ENCODE peak calls at places on chromosomes 3 and 15, in seven cellular contexts. F, A, X, N, Z, U and R are unnamed samples. For H3K4me1, the result is how much of the 10 kb centered on the place peaks cover.

GRCh38 chr3:122748347-122748746 is 45.3 kb downstream of the HSPBAP1 start:
- DNase-seq in F (no peak), A (no peak), X (no peak), N (no peak), Z (no peak), U (no peak), R (no peak)

GRCh38 chr3:197302696-197303341 is 4.4 kb upstream of the DLG1 start:
- DNase-seq in F (no peak), A (no peak), X (no peak), N (no peak), Z (no peak), U (no peak), R (no peak)

GRCh38 chr3:30632065-30632464 is 25.7 kb downstream of the TGFBR2 start:
- DNase-seq in F (no peak), A (no peak), X (no peak), N (no peak), Z (no peak), U (no peak), R (no peak)

GRCh38 chr15:28902856-28903255 is 17.1 kb downstream of the APBA2 start:
- DNase-seq in F (no peak), A (no peak), X (no peak), N (peak), Z (no peak), U (no peak), R (no peak)

GRCh38 chr15:101353240-101353639 is 58.2 kb upstream of the SNRPA1 start:
- DNase-seq in F (no peak), A (peak), X (no peak), N (no peak), Z (no peak), U (no peak), R (peak)

GRCh38 chr3:32969656-32970055 is 18.2 kb downstream of the CCR4 start:
- DNase-seq in F (no peak), A (no peak), X (peak), N (no peak), Z (no peak), U (peak), R (no peak)

GRCh38 chr3:102178817-102179216 is 256.0 kb upstream of the ZPLD1 start:
- DNase-seq in F (no peak), A (no peak), X (no peak), N (no peak), Z (no peak), U (no peak), R (no peak)

GRCh38 chr15:29323557-29323956 is 53.9 kb upstream of the NSMCE3 start:
- DNase-seq in F (no peak), A (no peak), X (no peak), N (no peak), Z (no peak), U (no peak), R (no peak)

GRCh38 chr3:72446406-72447058 is 401.7 kb downstream of the SHQ1 start:
- DNase-seq in F (no peak), A (no peak), X (no peak), N (peak), Z (peak), U (no peak), R (no peak)

GRCh38 chr3:107957506-107957905 is 133.3 kb downstream of the CD47 start:
- DNase-seq in F (no peak), A (no peak), X (no peak), N (no peak), Z (no peak), U (no peak), R (no peak)

GRCh38 chr3:39334205-39334604 is 4.7 kb downstream of the CCR8 start:
- DNase-seq in F (no peak), A (no peak), X (no peak), N (no peak), Z (no peak), U (no peak), R (no peak)

GRCh38 chr15:93483923-93484322 is 394.9 kb upstream of the RGMA start:
- DNase-seq in F (peak), A (no peak), X (no peak), N (no peak), Z (no peak), U (no peak), R (no peak)

GRCh38 chr3:50850639-50851511 is 176.1 kb downstream of the DOCK3 start:
- DNase-seq in F (no peak), A (no peak), X (no peak), N (no peak), Z (no peak), U (no peak), R (no peak)

GRCh38 chr15:64634020-64634419 is 141.4 kb downstream of the RBPMS2 start:
- DNase-seq in F (no peak), A (no peak), X (no peak), N (no peak), Z (no peak), U (no peak), R (no peak)

GRCh38 chr15:31398677-31399260 is 72.1 kb downstream of the KLF13 start:
- DNase-seq in F (no peak), A (no peak), X (no peak), N (no peak), Z (no peak), U (no peak), R (no peak)

GRCh38 chr15:25852696-25853524 is 10.2 kb downstream of the ATP10A start:
- DNase-seq in F (no peak), A (no peak), X (no peak), N (no peak), Z (no peak), U (peak), R (no peak)

GRCh38 chr3:10352146-10352911 is 31.4 kb upstream of the SEC13 start:
- DNase-seq in F (no peak), A (peak), X (peak), N (no peak), Z (no peak), U (peak), R (no peak)

GRCh38 chr15:62404194-62404985 is 239.3 kb upstream of the C2CD4B start:
- DNase-seq in F (no peak), A (no peak), X (no peak), N (no peak), Z (peak), U (no peak), R (no peak)

GRCh38 chr15:44722011-44722410 is 10.7 kb downstream of the B2M start:
- DNase-seq in F (no peak), A (no peak), X (no peak), N (no peak), Z (no peak), U (no peak), R (no peak)

GRCh38 chr3:145017959-145018358 is 1046.3 kb downstream of the DIPK2A start:
- DNase-seq in F (no peak), A (no peak), X (no peak), N (no peak), Z (no peak), U (no peak), R (no peak)

GRCh38 chr3:63193647-63194046 is 84.5 kb upstream of the SYNPR start:
- DNase-seq in F (no peak), A (no peak), X (no peak), N (no peak), Z (peak), U (no peak), R (no peak)
- TF ChIP-seq CTCF in F (peak), A (peak), X (peak), N (no peak), Z (peak), U (peak), R (peak)

DNA sequence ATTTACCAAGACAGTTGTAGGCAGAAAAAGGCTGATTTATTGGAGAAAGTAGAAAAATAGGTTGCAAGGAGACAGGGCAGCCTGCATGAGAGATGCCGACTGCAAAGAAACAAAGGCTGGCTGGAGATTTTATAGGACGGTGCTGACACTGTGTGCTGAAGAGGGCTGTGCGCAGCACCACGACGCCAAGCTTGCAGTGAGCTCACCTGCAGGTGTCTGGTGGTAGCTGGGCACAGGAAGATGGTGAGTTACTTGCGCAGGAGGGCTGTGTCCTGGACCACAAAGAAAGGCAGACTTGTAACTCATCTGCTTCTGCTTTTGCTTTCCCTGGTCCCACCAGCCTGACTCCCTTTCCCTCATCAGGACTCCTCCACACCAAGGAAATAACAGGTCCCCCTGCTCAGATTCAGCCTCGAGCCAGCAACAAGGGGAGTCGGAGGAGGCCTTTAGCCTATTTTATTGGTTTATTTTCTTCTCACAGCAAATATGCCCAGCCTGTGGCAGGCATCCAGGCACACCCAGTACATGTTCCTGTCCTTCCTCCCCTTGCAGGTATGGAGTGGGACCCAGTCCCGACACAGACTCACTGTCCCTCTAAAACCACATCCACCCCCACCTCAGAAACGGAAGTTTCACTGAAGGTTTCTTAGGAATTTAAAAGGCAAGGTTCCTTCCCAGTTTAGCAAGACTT is 35.7 kb upstream of the FLNB start:
- DNase-seq in F (no peak), A (no peak), X (no peak), N (no peak), Z (no peak), U (peak), R (peak)
- H3K4me1 ChIP-seq in F (under half), A (under half), X (under half), N (under half), Z (under half), U (half or more), R (half or more)

GRCh38 chr3:124391774-124392173 is 338.5 kb upstream of the UMPS start:
- DNase-seq in F (no peak), A (no peak), X (no peak), N (no peak), Z (no peak), U (no peak), R (no peak)
- TF ChIP-seq CTCF in F (no peak), A (no peak), X (no peak), N (no peak), Z (no peak), U (no peak), R (peak)

DNA sequence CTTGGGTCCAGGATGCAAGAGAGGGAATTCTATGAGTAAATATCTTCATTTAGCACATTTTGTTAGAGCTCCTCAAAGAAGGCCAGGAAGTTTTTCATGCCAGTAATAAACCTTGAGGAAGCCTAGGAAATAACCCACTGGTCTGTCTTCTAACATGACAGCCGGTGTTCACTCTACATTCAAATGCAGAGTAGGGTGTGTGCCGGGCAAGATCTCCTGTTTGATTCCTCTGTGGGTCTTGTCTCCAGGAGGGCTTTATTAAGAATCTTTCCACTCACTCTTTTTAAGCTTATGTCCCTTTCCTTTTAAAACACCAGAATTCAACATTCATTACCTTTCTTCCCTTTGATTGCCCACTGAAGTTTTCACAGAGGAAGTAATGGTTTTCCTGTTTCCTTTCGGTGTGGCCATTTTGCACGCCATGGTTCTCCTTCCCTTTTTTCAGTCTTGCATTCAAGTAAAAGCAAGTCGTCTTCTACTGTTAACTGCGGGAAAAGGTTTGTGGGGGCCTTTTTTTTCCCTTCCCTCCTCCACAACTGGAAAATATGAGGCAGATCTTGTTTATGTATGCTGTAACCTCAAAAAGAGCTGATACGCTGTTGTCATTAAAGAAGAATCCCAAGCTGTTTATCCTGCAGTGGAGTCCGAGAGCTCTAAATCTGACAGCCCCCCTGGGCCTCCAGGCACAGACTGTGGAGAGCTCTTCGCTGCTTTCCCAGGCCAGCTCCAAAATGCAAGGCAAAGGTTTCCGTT is 40.6 kb downstream of the FILIP1L start:
- DNase-seq in F (no peak), A (peak), X (no peak), N (no peak), Z (peak), U (no peak), R (no peak)
- H3K4me1 ChIP-seq in F (under half), A (under half), X (under half), N (under half), Z (under half), U (under half), R (under half)

GRCh38 chr3:172449468-172450149 is 1.4 kb upstream of the GHSR start:
- DNase-seq in F (peak), A (peak), X (no peak), N (no peak), Z (peak), U (no peak), R (no peak)
- TF ChIP-seq CTCF in F (no peak), A (no peak), X (no peak), N (no peak), Z (no peak), U (no peak), R (no peak)

DNA sequence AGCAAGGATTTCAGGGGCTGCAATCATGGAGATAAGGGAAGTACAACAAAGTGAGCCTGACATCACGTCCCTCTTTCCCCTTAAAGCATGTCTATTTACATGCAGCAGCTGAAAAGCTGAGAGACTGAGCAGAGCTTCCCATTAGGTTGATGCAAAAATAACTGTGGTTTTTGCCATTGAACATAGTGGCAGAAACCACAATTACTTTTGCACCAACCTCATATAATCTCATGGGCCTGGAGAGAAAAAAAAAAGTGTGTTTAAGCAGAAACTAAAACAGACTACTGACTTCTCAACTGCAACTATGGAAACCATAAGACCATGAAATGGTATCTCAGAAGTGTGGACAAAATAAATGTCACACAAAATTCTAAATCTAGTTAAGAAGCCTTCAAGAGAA is 48.2 kb downstream of the CCDC12 start:
- DNase-seq in F (no peak), A (no peak), X (no peak), N (no peak), Z (no peak), U (no peak), R (no peak)
- H3K4me1 ChIP-seq in F (half or more), A (half or more), X (half or more), N (half or more), Z (under half), U (half or more), R (under half)